ENCODE peak calls at places on chromosomes 5 and 9, in six cellular contexts. One of them, this sample, is unnamed.

GRCh38 chr5:14534773-14535172 is 46.8 kb upstream of the OTULINL start:
- DNase-seq in GM12892: no peak
- DNase-seq in uterus: no peak
- DNase-seq in HTR-8/SVneo: no peak
- DNase-seq in Peyer's patch: no peak
- DNase-seq in pancreas: no peak
- DNase-seq in this sample: no peak

GRCh38 chr9:86353591-86354047 is 591 bp downstream of the TUT7 start:
- DNase-seq in GM12892: no peak
- DNase-seq in uterus: no peak
- DNase-seq in HTR-8/SVneo: no peak
- DNase-seq in Peyer's patch: no peak
- DNase-seq in pancreas: no peak
- DNase-seq in this sample: no peak

GRCh38 chr5:41519801-41520200 is 9.4 kb upstream of the PLCXD3 start:
- DNase-seq in GM12892: no peak
- DNase-seq in uterus: no peak
- DNase-seq in HTR-8/SVneo: no peak
- DNase-seq in Peyer's patch: no peak
- DNase-seq in pancreas: no peak
- DNase-seq in this sample: no peak

GRCh38 chr5:106397700-106398099 is 1273.0 kb downstream of the EFNA5 start:
- DNase-seq in GM12892: no peak
- DNase-seq in uterus: no peak
- DNase-seq in HTR-8/SVneo: peak; percentile 44
- DNase-seq in Peyer's patch: no peak
- DNase-seq in pancreas: no peak
- DNase-seq in this sample: no peak

GRCh38 chr9:136399176-136400037 is 563 bp downstream of the SNAPC4 start:
- DNase-seq in GM12892: peak; percentile 48
- DNase-seq in uterus: no peak
- DNase-seq in HTR-8/SVneo: peak; percentile 5
- DNase-seq in Peyer's patch: no peak
- DNase-seq in pancreas: no peak
- DNase-seq in this sample: peak; percentile 43

GRCh38 chr9:105392531-105392930 is 55.3 kb upstream of the FSD1L start:
- DNase-seq in GM12892: no peak
- DNase-seq in uterus: no peak
- DNase-seq in HTR-8/SVneo: no peak
- DNase-seq in Peyer's patch: no peak
- DNase-seq in pancreas: no peak
- DNase-seq in this sample: no peak

GRCh38 chr5:99879791-99880511 is 655.2 kb upstream of the FAM174A start:
- DNase-seq in GM12892: no peak
- DNase-seq in uterus: no peak
- DNase-seq in HTR-8/SVneo: no peak
- DNase-seq in Peyer's patch: no peak
- DNase-seq in pancreas: no peak
- DNase-seq in this sample: no peak

GRCh38 chr9:114273461-114273881 is 49.4 kb upstream of the ORM1 start:
- DNase-seq in GM12892: no peak
- DNase-seq in uterus: peak; percentile 8
- DNase-seq in HTR-8/SVneo: no peak
- DNase-seq in Peyer's patch: no peak
- DNase-seq in pancreas: no peak
- DNase-seq in this sample: peak; percentile 29

GRCh38 chr9:70466976-70467551 is 52.6 kb upstream of the KLF9 start:
- DNase-seq in GM12892: no peak
- DNase-seq in uterus: no peak
- DNase-seq in HTR-8/SVneo: no peak
- DNase-seq in Peyer's patch: no peak
- DNase-seq in pancreas: no peak
- DNase-seq in this sample: no peak

GRCh38 chr9:18299449-18299848 is 174.5 kb upstream of the ADAMTSL1 start:
- DNase-seq in GM12892: no peak
- DNase-seq in uterus: no peak
- DNase-seq in HTR-8/SVneo: no peak
- DNase-seq in Peyer's patch: no peak
- DNase-seq in pancreas: no peak
- DNase-seq in this sample: no peak

GRCh38 chr5:113293068-113293571 is 141.7 kb downstream of the TSSK1B start:
- DNase-seq in GM12892: no peak
- DNase-seq in uterus: no peak
- DNase-seq in HTR-8/SVneo: no peak
- DNase-seq in Peyer's patch: no peak
- DNase-seq in pancreas: no peak
- DNase-seq in this sample: peak; percentile 31

GRCh38 chr5:91170266-91170665 is 212.9 kb downstream of the ARRDC3 start:
- DNase-seq in GM12892: no peak
- DNase-seq in uterus: no peak
- DNase-seq in HTR-8/SVneo: no peak
- DNase-seq in Peyer's patch: no peak
- DNase-seq in pancreas: no peak
- DNase-seq in this sample: no peak

GRCh38 chr5:42612997-42613396 is 143.6 kb upstream of the CCDC152 start:
- DNase-seq in GM12892: no peak
- DNase-seq in uterus: no peak
- DNase-seq in HTR-8/SVneo: no peak
- DNase-seq in Peyer's patch: no peak
- DNase-seq in pancreas: no peak
- DNase-seq in this sample: no peak

GRCh38 chr5:11801061-11801460 is 103.2 kb downstream of the CTNND2 start:
- DNase-seq in GM12892: no peak
- DNase-seq in uterus: no peak
- DNase-seq in HTR-8/SVneo: no peak
- DNase-seq in Peyer's patch: no peak
- DNase-seq in pancreas: no peak
- DNase-seq in this sample: no peak

GRCh38 chr5:22591461-22591860 is 261.7 kb downstream of the CDH12 start:
- DNase-seq in GM12892: no peak
- DNase-seq in uterus: no peak
- DNase-seq in HTR-8/SVneo: no peak
- DNase-seq in Peyer's patch: no peak
- DNase-seq in pancreas: no peak
- DNase-seq in this sample: no peak

GRCh38 chr9:23088932-23089364 is 642.3 kb downstream of the DMRTA1 start:
- DNase-seq in GM12892: no peak
- DNase-seq in uterus: no peak
- DNase-seq in HTR-8/SVneo: peak; percentile 0
- DNase-seq in Peyer's patch: no peak
- DNase-seq in pancreas: no peak
- DNase-seq in this sample: no peak

GRCh38 chr5:107557051-107557658 is 113.6 kb downstream of the EFNA5 start:
- DNase-seq in GM12892: no peak
- DNase-seq in uterus: no peak
- DNase-seq in HTR-8/SVneo: peak; percentile 59
- DNase-seq in Peyer's patch: no peak
- DNase-seq in pancreas: no peak
- DNase-seq in this sample: no peak

GRCh38 chr5:178121450-178122276 is 8.3 kb downstream of the N4BP3 start:
- DNase-seq in GM12892: no peak
- DNase-seq in uterus: no peak
- DNase-seq in HTR-8/SVneo: no peak
- DNase-seq in Peyer's patch: no peak
- DNase-seq in pancreas: no peak
- DNase-seq in this sample: peak; percentile 20

GRCh38 chr9:131020388-131020787 is 11.4 kb downstream of the LAMC3 start:
- DNase-seq in GM12892: no peak
- DNase-seq in uterus: no peak
- DNase-seq in HTR-8/SVneo: no peak
- DNase-seq in Peyer's patch: no peak
- DNase-seq in pancreas: no peak
- DNase-seq in this sample: no peak

This sample was measured in ovary.